ENCODE peak calls at places on chromosome 21, in five cellular contexts. W is sigmoid colon, J is A549, C is GM12878, V is K562. X is an unnamed sample.

GRCh38 chr21:26032263-26032662 is 138.3 kb downstream of the APP start:
- DNase-seq in J (no peak), W (no peak), V (no peak), C (no peak), X (no peak)

GRCh38 chr21:42424848-42425602 is 21.3 kb downstream of the UBASH3A start:
- DNase-seq in W (no peak), V (no peak), C (no peak), J (no peak), X (no peak)

GRCh38 chr21:31660134-31660565 is 657 bp downstream of the SOD1 start:
- DNase-seq in C (no peak), J (peak), W (no peak), V (no peak), X (no peak)

GRCh38 chr21:8990326-8991087 is 1530.9 kb upstream of the TPTE start:
- DNase-seq in C (no peak), J (no peak), W (peak), V (no peak), X (no peak)

GRCh38 chr21:21712761-21713558 is 714.8 kb downstream of the NCAM2 start:
- DNase-seq in W (no peak), V (no peak), C (no peak), J (no peak), X (no peak)

GRCh38 chr21:29436143-29436542 is 137.4 kb downstream of the BACH1 start:
- DNase-seq in W (no peak), J (no peak), C (no peak), V (no peak), X (no peak)

GRCh38 chr21:42302794-42303193 is 12.4 kb downstream of the TFF3 start:
- DNase-seq in W (no peak), J (no peak), C (no peak), V (no peak), X (no peak)

GRCh38 chr21:16342932-16343331 is 613.1 kb downstream of the USP25 start:
- DNase-seq in C (no peak), V (no peak), W (no peak), J (no peak), X (no peak)

GRCh38 chr21:15278851-15279250 is 214.1 kb upstream of the NRIP1 start:
- DNase-seq in J (no peak), W (no peak), V (no peak), C (no peak), X (no peak)

GRCh38 chr21:16767201-16767600 is 745.6 kb upstream of the CXADR start:
- DNase-seq in V (no peak), C (no peak), W (no peak), J (no peak), X (no peak)

GRCh38 chr21:26026113-26026512 is 144.5 kb downstream of the APP start:
- DNase-seq in V (no peak), J (no peak), W (no peak), C (no peak), X (no peak)

GRCh38 chr21:25934771-25935224 is 200.0 kb downstream of the GABPA start:
- DNase-seq in J (peak), W (peak), V (no peak), C (no peak), X (peak)

GRCh38 chr21:32411366-32412161 is 942 bp upstream of the EVA1C start:
- DNase-seq in J (no peak), V (peak), C (no peak), W (peak), X (peak)

GRCh38 chr21:16196521-16197208 is 466.9 kb downstream of the USP25 start:
- DNase-seq in J (no peak), W (no peak), C (no peak), V (no peak), X (no peak)

GRCh38 chr21:15592271-15592860 is 137.4 kb upstream of the USP25 start:
- DNase-seq in W (no peak), C (no peak), V (no peak), J (peak), X (peak)

GRCh38 chr21:42255825-42256224 is 36.9 kb downstream of the ABCG1 start:
- DNase-seq in W (no peak), C (no peak), J (no peak), V (no peak), X (no peak)

DNA sequence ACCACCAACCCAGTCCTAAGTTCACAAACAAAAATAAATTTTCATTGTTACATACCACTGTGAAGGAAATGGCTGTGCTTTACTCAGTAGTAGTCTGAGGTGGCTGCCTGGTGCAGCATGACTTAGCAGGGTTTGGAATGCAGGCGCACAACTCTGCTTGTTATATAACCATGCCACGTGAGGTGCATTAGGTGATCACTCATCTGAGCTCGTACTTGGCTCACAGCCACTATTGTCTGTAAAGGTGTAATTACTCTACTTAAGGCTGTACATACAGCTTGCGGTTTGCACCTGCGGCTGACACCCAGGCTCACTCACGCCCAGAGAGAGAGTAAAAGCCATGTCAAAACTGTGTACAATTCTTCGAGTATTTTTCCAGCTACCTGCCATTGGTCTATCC is 599.4 kb downstream of the LTN1 start:
- DNase-seq in W (no peak), V (no peak), C (no peak), J (no peak), X (no peak)
- TF ChIP-seq EP300 in W (no peak), V (no peak), C (no peak), J (no peak), X (no peak)

DNA sequence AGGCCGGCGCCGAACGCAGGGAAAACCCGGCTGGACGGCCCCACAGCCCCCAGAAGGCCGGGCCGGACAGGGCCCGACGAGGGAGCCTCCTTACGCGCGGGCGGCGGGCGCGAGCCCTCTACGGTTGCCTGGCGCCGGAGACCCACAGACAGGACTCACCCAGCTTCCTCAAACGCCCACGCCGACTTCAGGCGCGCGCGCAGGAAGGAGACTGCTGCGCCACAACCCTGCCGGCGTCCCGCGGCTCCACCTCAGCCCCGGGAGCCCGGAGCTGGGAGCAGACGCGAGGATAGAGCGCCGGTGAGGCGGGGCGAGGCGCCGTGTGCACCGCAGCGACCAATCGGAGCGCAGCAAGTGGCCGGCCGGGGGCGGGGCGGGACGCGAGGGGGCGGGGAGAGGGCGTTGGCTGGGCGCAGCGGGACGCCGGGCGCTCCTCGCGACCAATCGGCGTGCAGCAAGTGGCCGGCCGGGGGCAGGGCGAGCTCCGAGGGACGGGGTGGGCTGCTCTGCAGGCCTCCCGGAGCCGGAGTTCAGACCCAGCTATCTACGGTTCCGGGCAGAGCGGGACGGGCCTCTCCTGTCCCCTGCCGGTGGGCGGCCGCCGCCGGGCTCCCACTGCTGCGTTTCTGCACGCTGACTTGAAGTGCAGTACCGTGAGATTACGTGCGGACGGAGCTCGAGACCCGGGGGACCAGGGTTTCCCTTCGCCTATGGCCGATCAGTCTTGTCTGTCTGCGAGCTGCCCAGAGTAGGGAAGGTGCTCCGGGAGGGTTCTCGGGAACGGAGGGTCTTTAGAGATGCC is at the start of gene TMEM50B:
- DNase-seq in V (peak), J (peak), W (peak), C (peak), X (peak)
- TF ChIP-seq POLR2A in V (peak), J (peak), W (peak), C (peak), X (peak)

GRCh38 chr21:45299026-45299863 is 11.6 kb upstream of the POFUT2 start:
- DNase-seq in W (peak), V (peak), J (no peak), C (no peak), X (no peak)
- TF ChIP-seq EP300 in W (no peak), V (peak), J (no peak), C (no peak), X (peak)

DNA sequence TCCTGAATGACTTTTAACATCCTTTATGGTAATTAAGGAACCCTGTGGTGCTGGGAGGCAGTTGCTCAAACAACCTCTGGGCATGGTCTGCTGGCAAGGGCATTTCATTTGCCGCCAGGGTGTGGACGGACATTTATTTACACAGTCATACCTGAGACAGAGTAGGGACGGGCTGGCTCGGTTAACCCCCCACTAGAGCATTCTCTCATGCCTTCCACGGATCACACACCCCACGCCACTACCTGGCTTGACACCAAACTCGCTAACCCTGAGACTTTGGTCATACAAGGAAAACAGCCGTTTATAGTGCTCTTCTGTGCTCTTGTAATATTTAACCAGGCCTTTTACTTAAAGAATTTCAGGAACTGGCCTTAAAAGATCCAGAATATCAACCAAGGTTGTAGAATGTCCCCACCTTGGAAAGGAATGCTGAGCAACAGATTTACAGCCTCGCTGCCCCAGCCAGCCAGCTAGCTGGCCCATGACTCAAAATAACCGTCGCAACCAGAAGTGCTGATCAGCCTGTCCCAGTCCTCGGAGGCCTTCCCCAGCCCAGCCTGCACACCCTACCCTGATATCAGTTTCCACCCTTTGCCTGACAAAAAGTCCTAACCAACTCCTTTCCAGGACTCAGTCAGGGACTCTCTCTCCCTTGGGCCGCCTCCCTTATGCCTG is 6.5 kb upstream of the PDXK start:
- DNase-seq in V (peak), J (peak), C (no peak), W (no peak), X (no peak)
- TF ChIP-seq POLR2A in V (no peak), J (no peak), C (no peak), W (no peak), X (no peak)

GRCh38 chr21:18142639-18143038 is 102.0 kb upstream of the CHODL start:
- DNase-seq in J (no peak), C (no peak), W (no peak), V (no peak), X (no peak)
- TF ChIP-seq EP300 in J (no peak), C (no peak), W (no peak), V (no peak), X (no peak)

GRCh38 chr21:36129219-36129618 is 5.7 kb upstream of the CBR3 start:
- DNase-seq in V (no peak), W (peak), J (no peak), C (no peak), X (no peak)

GRCh38 chr21:36132691-36133090 is 2.2 kb upstream of the CBR3 start:
- DNase-seq in V (no peak), C (no peak), J (no peak), W (peak), X (no peak)

GRCh38 chr21:36135391-36136094 is 664 bp downstream of the CBR3 start:
- DNase-seq in V (peak), W (peak), C (no peak), J (peak), X (peak)

DNA sequence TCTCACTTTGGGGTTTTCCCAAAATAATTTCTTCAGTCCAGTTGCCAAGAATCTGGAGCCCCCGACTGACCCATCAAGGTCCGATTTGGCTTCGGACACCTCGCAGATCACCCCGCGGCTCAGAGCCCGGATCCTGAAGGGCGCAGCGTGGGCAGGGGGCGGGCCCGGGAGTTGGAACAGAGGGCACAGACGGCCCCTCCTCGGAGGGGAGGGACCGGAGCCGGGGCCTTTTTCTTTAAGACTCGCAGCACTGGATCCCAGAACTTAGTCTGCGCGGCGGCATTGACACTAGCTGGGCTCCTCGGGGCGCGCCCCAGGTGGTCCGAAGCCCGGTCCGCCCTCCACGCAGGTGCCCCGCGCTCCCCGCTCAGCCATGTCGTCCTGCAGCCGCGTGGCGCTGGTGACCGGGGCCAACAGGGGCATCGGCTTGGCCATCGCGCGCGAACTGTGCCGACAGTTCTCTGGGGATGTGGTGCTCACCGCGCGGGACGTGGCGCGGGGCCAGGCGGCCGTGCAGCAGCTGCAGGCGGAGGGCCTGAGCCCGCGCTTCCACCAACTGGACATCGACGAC is at the start of gene CBR3:
- DNase-seq in V (no peak), W (peak), J (peak), C (no peak), X (peak)
- TF ChIP-seq POLR2A in V (no peak), W (no peak), J (peak), C (no peak), X (no peak)

GRCh38 chr21:38240121-38240520 is 16.7 kb upstream of the KCNJ15 start:
- DNase-seq in C (no peak), V (no peak), J (no peak), W (no peak), X (no peak)

GRCh38 chr21:38236232-38236631 is 20.6 kb upstream of the KCNJ15 start:
- DNase-seq in C (no peak), J (no peak), W (no peak), V (no peak), X (no peak)

GRCh38 chr21:38229260-38229877 is 27.4 kb upstream of the KCNJ15 start:
- DNase-seq in C (no peak), W (no peak), J (no peak), V (no peak), X (no peak)

GRCh38 chr21:38234395-38235142 is 22.2 kb upstream of the KCNJ15 start:
- DNase-seq in W (no peak), J (no peak), V (no peak), C (no peak), X (no peak)
- TF ChIP-seq EP300 in W (no peak), J (no peak), V (no peak), C (no peak), X (no peak)

DNA sequence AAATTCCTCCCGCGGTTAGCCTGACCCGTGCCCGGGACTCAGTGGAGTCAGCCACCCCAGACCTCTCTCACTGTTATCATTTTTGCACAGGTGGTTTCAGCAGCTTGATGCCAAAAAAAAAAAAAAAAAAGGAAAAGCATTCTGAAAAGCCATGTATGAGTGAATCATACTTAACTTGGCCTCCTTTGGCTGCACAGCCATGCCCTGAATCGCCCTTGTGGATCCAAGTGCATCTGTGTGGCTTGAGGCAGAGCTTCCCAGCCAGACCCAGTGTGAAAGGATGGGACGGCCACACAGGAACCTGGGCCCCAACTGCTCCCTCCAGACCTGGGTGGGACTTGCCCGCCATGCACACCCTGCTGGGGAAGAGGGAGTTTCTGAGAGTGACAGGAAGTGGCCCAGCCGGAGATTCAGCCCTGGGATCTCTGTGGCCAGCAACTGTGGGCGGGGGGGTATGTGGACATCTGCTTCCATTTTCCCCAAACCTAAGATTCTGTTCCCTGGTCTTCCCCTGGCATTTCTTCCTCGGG is 8.6 kb downstream of the YBEY start:
- DNase-seq in C (no peak), V (peak), J (no peak), W (no peak), X (no peak)
- TF ChIP-seq POLR2A in C (no peak), V (peak), J (no peak), W (no peak), X (no peak)

X was measured in tibial nerve.